ENCODE peak calls at places on chromosomes 13 and 19, in four cellular contexts. A, P, X and D are unnamed samples.
A peak's percentile ranks its signal among the peaks of the same experiment; 100 is the strongest.

GRCh38 chr19:10764340-10764894 is 46.5 kb downstream of the DNM2 start:
- DNase-seq in A (no peak), P (no peak), X (no peak), D (no peak)

GRCh38 chr13:36382030-36382429 is 35.8 kb upstream of the SPART start:
- DNase-seq in A (no peak), P (peak; percentile 10), X (no peak), D (no peak)

GRCh38 chr19:35942235-35942634 is 6.1 kb downstream of the LRFN3 start:
- DNase-seq in A (no peak), P (no peak), X (no peak), D (no peak)

GRCh38 chr19:18488838-18489626 is 32.8 kb downstream of the ELL start:
- DNase-seq in A (peak; percentile 64), P (no peak), X (no peak), D (no peak)

GRCh38 chr19:55146078-55146647 is 2.8 kb downstream of the TNNT1 start:
- DNase-seq in A (no peak), P (peak; percentile 25), X (no peak), D (no peak)

GRCh38 chr13:45055198-45055901 is 65.0 kb upstream of the GTF2F2 start:
- DNase-seq in A (no peak), P (peak; percentile 91), X (peak; percentile 93), D (peak; percentile 94)

GRCh38 chr19:49556412-49557398 is 23.7 kb downstream of the NOSIP start:
- DNase-seq in A (no peak), P (no peak), X (no peak), D (no peak)

GRCh38 chr13:35987572-35988513 is 143.3 kb downstream of the DCLK1 start:
- DNase-seq in A (no peak), P (no peak), X (no peak), D (no peak)

GRCh38 chr13:27194895-27195764 is 23.5 kb upstream of the USP12 start:
- DNase-seq in A (no peak), P (peak; percentile 97), X (peak; percentile 95), D (peak; percentile 69)

GRCh38 chr13:84025828-84026227 is 143.6 kb upstream of the SLITRK1 start:
- DNase-seq in A (no peak), P (no peak), X (no peak), D (no peak)

GRCh38 chr13:45623516-45624090 is 8.1 kb upstream of the ERICH6B start:
- DNase-seq in A (no peak), P (peak; percentile 45), X (peak; percentile 16), D (no peak)

GRCh38 chr13:99224019-99224418 is 23.4 kb downstream of the UBAC2 start:
- DNase-seq in A (no peak), P (no peak), X (no peak), D (no peak)

GRCh38 chr19:18896421-18896841 is 473 bp upstream of the CERS1 start:
- DNase-seq in A (peak; percentile 61), P (no peak), X (no peak), D (no peak)

GRCh38 chr13:44930907-44931676 is 58.2 kb downstream of the NUFIP1 start:
- DNase-seq in A (no peak), P (peak; percentile 34), X (no peak), D (no peak)

GRCh38 chr13:49527123-49527522 is 31.4 kb downstream of the PHF11 start:
- DNase-seq in A (no peak), P (no peak), X (no peak), D (no peak)

GRCh38 chr13:85508683-85509329 is 290.4 kb downstream of the SLITRK6 start:
- DNase-seq in A (peak; percentile 61), P (no peak), X (no peak), D (no peak)

GRCh38 chr13:98187862-98188261 is 10.8 kb upstream of the RNF113B start:
- DNase-seq in A (no peak), P (no peak), X (no peak), D (no peak)

GRCh38 chr19:3284759-3285646 is 60.5 kb downstream of the CELF5 start:
- DNase-seq in A (no peak), P (peak; percentile 67), X (peak; percentile 37), D (no peak)

GRCh38 chr19:51490676-51491075 is 10.9 kb downstream of the SIGLEC12 start:
- DNase-seq in A (no peak), P (no peak), X (no peak), D (no peak)

GRCh38 chr19:53333466-53334449 is at the start of gene ZNF845:
- DNase-seq in A (peak; percentile 98), P (peak; percentile 96), X (peak; percentile 89), D (peak; percentile 55)

DNA sequence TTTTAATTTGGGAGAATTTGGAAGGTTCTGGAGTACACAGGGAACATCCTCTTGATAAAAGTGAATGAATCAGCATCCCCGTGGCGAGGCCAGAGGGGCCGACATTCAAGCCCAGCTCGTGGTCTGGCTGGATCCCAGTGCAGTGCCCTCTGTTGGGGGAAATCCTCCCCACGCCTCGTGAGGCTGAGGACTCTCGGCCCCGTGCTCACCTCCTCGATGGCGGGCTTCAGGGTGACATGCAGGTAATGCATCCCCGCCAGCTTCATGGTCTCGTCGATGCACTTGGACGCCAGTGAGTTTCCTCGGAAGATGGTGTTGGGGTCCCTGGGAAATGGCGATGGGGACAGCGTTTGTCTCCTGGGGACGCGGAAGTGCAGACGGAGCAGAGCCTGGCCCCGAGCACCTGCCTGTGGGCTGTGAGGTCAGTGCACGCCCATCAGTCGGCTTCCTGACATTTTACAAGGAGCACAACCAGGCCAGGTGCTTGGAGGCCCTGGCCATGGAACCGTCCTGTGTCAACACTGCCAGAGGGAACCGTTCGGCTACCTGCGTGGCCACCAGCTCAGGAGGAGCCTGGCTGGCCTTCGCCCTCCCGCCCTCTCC is 43.3 kb upstream of the C13orf46 start:
- DNase-seq in A (no peak), P (peak; percentile 43), X (peak; percentile 42), D (no peak)
- TF ChIP-seq CTCF in A (no peak), P (peak; percentile 28), X (peak; percentile 32), D (peak; percentile 38)

DNA sequence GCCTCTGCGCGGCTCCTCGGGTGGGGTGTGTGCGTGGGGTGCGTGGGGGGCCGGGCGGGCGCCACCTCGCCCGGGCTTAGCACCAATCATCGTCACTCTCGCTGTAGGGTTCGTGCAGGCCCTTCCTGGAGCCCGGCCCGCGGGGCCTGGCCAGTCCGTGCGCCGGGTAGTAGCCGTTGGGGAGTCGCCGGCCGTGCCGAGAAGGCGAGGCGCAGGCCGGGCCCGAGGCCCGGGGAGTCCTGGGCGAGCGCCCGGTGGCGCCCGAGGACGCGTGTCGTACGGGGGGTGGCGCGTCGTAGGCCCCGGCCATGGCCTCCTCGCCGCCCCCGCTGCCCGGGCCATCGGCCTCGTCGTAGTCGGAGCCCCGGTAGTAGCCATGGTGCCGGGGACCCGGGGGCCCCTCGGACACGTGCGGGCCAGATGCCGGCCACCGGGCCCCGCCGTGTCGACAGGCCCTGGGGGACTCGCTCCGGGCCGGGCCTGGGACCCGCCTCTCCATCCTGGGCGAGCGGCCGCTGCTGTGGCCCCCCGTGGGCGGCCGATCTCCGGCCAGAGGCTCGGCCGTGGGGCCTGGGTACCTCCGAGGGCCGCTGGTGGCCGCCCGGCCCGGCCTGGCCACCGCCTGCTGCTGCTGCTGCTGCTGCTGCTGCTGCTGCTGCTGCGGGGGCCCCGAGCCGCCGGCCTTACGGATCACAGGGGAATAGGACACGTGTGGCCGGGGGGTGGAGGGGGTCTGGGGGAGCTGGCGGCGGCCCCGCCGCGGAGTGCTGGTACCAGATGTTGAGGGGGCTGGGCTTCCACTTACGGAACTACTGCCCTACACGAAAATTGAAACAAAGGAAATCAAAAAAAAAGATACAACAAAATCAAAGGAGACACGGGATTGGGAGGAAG is 57.3 kb downstream of the IER2 start:
- DNase-seq in A (peak; percentile 89), P (peak; percentile 11), X (no peak), D (no peak)
- H3K4me3 ChIP-seq in A (peak overlapping the region; percentile 6), P (no peak overlapping the region), X (peak overlapping the region; percentile 2), D (peak overlapping the region; percentile 41)

GRCh38 chr13:109998808-109999528 is 212.6 kb upstream of the IRS2 start:
- DNase-seq in A (no peak), P (peak; percentile 87), X (peak; percentile 95), D (peak; percentile 73)
- TF ChIP-seq CTCF in A (no peak), P (no peak), X (no peak), D (no peak)

DNA sequence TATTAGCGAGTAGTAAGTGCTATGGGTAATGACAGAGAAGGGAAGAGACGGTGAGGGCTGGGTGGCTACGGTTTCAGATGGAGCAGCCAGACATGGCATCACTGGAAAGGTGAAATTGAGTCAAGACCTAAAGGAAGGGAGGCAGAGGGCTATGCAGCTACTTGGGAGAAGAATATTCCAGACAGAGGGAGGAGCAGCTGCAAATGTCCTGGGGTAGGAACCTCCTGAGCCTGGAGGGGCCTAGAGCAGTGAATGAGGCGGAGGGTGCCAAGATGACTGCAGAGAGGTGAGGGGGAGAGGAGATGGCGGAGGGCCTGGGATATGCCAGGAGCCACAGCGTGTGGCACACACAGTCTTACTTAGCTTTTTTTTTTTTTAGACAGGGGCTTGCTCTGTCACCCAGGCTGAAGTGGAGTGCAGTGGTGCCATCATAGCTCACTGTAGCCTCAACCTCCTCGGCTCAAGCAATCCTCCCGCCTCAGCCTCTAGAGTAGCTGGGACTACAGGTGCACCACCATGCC is 21.1 kb downstream of the PLEKHF1 start:
- DNase-seq in A (peak; percentile 57), P (no peak), X (no peak), D (no peak)
- H3K4me3 ChIP-seq in A (no peak overlapping the region), P (no peak overlapping the region), X (no peak overlapping the region), D (no peak overlapping the region)

GRCh38 chr19:12521996-12522395 is 29.3 kb downstream of the ZNF564 start:
- DNase-seq in A (no peak), P (no peak), X (no peak), D (no peak)
- TF ChIP-seq CTCF in A (no peak), P (no peak), X (no peak), D (no peak)

GRCh38 chr19:45528744-45529453 is 21.6 kb downstream of the VASP start:
- DNase-seq in A (no peak), P (no peak), X (no peak), D (no peak)
- H3K4me3 ChIP-seq in A (no peak overlapping the region), P (no peak overlapping the region), X (no peak overlapping the region), D (no peak overlapping the region)

GRCh38 chr19:14553939-14554243 is 18.0 kb downstream of the NDUFB7 start:
- DNase-seq in A (no peak), P (no peak), X (no peak), D (no peak)
- TF ChIP-seq CTCF in A (no peak), P (no peak), X (no peak), D (no peak)